ENCODE peak calls at places on chromosomes 5 and 9, in nine cellular contexts. Q is GM20000; W is Caki2; C is posterior cingulate gyrus; E is NCI-H1417; V is GM12892; F is EH; T is astrocyte of the cerebellum; D is stimulated activated naive CD8-positive, alpha-beta T cell treated with anti-CD3 and anti-CD28 coated beads, Interleukin-15, amount 100 ng/mL, for 72 hours. S is an unnamed sample.

GRCh38 chr5:157976429-157976828 is 117.5 kb upstream of the CLINT1 start:
- DNase-seq in E (no peak), D (no peak), T (no peak), Q (no peak), V (no peak), W (no peak), C (no peak), F (no peak), S (no peak)

GRCh38 chr5:89043676-89044075 is 160.7 kb upstream of the MEF2C start:
- DNase-seq in F (peak), C (no peak), D (no peak), Q (peak), V (no peak), W (no peak), E (no peak), T (no peak), S (no peak)

GRCh38 chr5:120252839-120253238 is 211.3 kb upstream of the PRR16 start:
- DNase-seq in W (peak), V (no peak), C (no peak), Q (no peak), E (peak), D (no peak), T (no peak), F (peak), S (no peak)

GRCh38 chr5:150306775-150307174 is 4.1 kb upstream of the ARSI start:
- DNase-seq in D (no peak), W (no peak), F (no peak), E (no peak), V (no peak), C (no peak), T (no peak), Q (no peak), S (no peak)

GRCh38 chr9:126925876-126926275 is 11.3 kb downstream of the RALGPS1 start:
- DNase-seq in C (no peak), W (no peak), D (no peak), T (no peak), Q (no peak), F (no peak), V (no peak), E (no peak), S (no peak)

GRCh38 chr5:123261752-123262151 is 161.5 kb downstream of the CEP120 start:
- DNase-seq in C (no peak), V (no peak), E (no peak), T (no peak), F (no peak), Q (no peak), D (no peak), W (no peak), S (no peak)

GRCh38 chr5:134103998-134104612 is 10.4 kb upstream of the TCF7 start:
- DNase-seq in Q (no peak), E (no peak), W (no peak), D (peak), C (no peak), F (no peak), T (no peak), V (no peak), S (no peak)

GRCh38 chr9:128626181-128626580 is 30.5 kb downstream of the DYNC2I2 start:
- DNase-seq in E (no peak), F (no peak), C (no peak), D (no peak), W (no peak), Q (no peak), V (no peak), T (no peak), S (no peak)

GRCh38 chr5:159616967-159617366 is 286.7 kb upstream of the IL12B start:
- DNase-seq in C (no peak), T (peak), E (no peak), W (no peak), Q (no peak), D (no peak), V (no peak), F (peak), S (no peak)

GRCh38 chr5:176652136-176652535 is 4.9 kb downstream of the TSPAN17 start:
- DNase-seq in W (peak), Q (no peak), D (no peak), F (peak), E (no peak), T (no peak), C (no peak), V (no peak), S (no peak)

GRCh38 chr9:133371261-133371711 is 4.6 kb downstream of the SURF4 start:
- DNase-seq in F (no peak), C (no peak), V (no peak), W (no peak), D (peak), T (no peak), E (no peak), Q (no peak), S (no peak)

S was measured in prostate gland.